ENCODE peak calls at places on chromosomes 3 and 15, in four cellular contexts. I is fibroblast of lung, H is HCT116, L is A549. G is an unnamed sample.

GRCh38 chr3:140288575-140288974 is 353.6 kb downstream of the CLSTN2 start:
- DNase-seq in I (no peak), H (no peak), L (no peak), G (no peak)

GRCh38 chr3:56881035-56881575 is 79.4 kb upstream of the ARHGEF3 start:
- DNase-seq in I (no peak), H (no peak), L (no peak), G (no peak)

GRCh38 chr3:87270908-87271727 is 5.3 kb downstream of the POU1F1 start:
- DNase-seq in I (no peak), H (no peak), L (no peak), G (no peak)

GRCh38 chr3:138078901-138079344 is 36.5 kb downstream of the DZIP1L start:
- DNase-seq in I (peak; percentile 85), H (peak; percentile 27), L (peak; percentile 82), G (no peak)

GRCh38 chr3:59043391-59043790 is 6.4 kb downstream of the CFAP20DC start:
- DNase-seq in I (no peak), H (no peak), L (no peak), G (no peak)

GRCh38 chr15:101064795-101065569 is 145.8 kb downstream of the LRRK1 start:
- DNase-seq in I (no peak), H (no peak), L (no peak), G (no peak)

GRCh38 chr3:146256851-146257486 is 6.1 kb upstream of the PLSCR4 start:
- DNase-seq in I (peak; percentile 79), H (no peak), L (no peak), G (no peak)

GRCh38 chr3:172096881-172097420 is 57.6 kb downstream of the FNDC3B start:
- DNase-seq in I (peak; percentile 74), H (no peak), L (peak; percentile 57), G (no peak)

GRCh38 chr3:13115616-13115910 is 42.3 kb upstream of the IQSEC1 start:
- DNase-seq in I (no peak), H (no peak), L (no peak), G (no peak)

GRCh38 chr3:194971965-194972364 is 286.3 kb downstream of the FAM43A start:
- DNase-seq in I (no peak), H (no peak), L (no peak), G (no peak)

DNA sequence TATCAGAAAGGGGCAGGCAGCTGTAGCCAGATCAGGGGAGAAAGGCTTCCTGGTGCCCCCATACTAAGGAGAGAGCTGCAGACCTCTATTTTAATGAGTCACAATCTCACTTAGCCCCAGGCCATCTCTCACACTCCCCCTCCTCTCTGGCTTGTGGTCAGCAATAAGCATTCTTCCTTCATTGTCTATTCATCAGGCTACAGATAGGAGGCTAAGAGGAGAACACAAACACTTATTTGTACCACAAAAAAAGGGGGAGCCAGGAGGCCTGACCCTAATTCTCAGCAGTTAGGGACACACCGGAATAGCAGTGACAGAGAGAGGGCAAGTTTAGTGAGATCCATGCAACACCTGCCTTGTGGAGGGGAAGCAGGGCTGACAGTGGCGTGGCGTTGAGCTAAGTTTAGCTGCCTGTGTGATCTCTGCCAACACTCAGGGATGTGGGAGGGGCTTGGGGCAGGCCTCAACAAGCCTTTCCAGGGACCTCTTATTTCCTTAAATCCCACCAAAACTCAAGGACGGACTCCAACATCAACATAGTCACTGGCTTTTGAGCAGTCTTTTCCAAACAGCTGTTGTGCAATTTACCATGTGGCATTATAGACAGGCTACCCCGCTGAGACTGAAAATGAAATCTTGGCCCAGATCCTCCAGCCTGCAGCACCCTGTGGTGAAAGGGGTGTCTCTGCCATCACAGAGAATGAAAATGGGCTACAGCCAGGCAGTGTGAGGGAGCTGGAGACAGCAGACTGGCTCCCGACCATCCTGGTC is 191.9 kb upstream of the TSC22D2 start:
- DNase-seq in I (peak; percentile 95), H (no peak), L (no peak), G (peak; percentile 71)
- TF ChIP-seq CTCF in I (peak; percentile 6), H (no peak), L (no peak), G (no peak)

GRCh38 chr3:72423643-72424042 is 424.6 kb downstream of the SHQ1 start:
- DNase-seq in I (no peak), H (no peak), L (no peak), G (no peak)

GRCh38 chr3:72418149-72418686 is 430.0 kb downstream of the SHQ1 start:
- DNase-seq in I (peak; percentile 31), H (no peak), L (no peak), G (no peak)

GRCh38 chr3:72414481-72415016 is 433.7 kb downstream of the SHQ1 start:
- DNase-seq in I (peak; percentile 20), H (no peak), L (no peak), G (no peak)

GRCh38 chr3:72421786-72422185 is 426.5 kb downstream of the SHQ1 start:
- DNase-seq in I (no peak), H (no peak), L (no peak), G (no peak)

DNA sequence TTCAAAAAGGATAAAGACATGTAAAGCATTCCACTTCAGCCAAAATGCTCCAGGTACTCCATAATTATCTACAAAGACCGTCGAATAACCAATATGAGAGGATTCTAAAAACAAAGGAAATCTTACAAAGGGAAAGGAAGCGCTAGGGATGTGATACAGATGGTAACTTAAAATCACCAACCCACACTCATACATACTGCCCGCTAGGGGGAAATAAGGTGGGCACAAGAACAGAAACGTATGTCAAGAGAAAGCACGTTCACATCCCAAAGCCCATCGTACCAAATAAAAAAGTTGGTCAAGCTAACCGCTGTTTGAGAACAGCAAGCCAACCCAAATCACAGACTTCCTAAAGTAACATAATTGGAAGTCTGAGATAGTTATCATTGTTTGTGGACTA is 429.4 kb downstream of the SHQ1 start:
- DNase-seq in I (no peak), H (no peak), L (no peak), G (no peak)
- H3K9me3 ChIP-seq in I (no peaks in the 10 kb centered on the region), H (no peaks in the 10 kb centered on the region), L (peaks cover 11% of the 10 kb centered on the region), G (peaks cover 12% of the 10 kb centered on the region)

DNA sequence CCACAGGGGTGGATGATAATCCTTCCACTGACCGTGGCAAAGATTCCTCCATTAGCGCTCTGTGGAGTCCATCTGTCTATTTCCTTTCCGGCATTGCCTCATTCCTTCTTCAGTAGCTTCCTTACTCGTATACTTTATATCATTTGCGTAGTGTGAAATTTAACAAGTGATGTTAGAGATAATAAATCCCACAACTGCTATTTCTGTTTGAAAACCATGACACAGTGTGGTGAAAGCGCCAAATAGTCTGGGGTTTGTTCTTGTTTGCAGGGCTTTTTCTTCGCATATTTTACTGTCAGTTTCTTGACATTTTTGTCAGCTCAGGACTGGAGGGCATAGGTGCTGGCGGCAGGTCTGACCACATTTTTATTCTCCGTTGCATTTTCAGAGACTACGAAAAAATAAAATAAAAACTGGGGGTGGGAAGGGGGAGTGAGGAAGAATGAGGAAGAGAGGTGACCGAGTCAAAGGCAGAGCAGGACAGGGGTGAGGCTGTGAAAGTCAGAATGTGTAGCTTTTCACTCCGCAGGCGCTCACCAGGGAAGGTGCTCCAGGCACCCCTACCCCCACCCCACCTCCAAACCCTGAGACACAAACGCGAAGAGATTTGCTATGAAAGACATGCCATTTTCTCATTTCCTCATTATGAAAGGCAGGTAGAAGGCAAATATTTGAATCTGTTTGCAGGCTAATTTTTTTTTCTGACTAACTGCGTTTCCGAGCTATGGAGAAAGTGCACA is 965.0 kb downstream of the MCTP2 start:
- DNase-seq in I (no peak), H (no peak), L (no peak), G (no peak)
- H3K27ac ChIP-seq in I (no peak overlapping the region), H (no peak overlapping the region), L (no peak overlapping the region), G (no peak overlapping the region)

GRCh38 chr15:58536414-58536813 is 104.6 kb downstream of the LIPC start:
- DNase-seq in I (no peak), H (no peak), L (no peak), G (no peak)
- TF ChIP-seq CTCF in I (no peak), H (no peak), L (no peak), G (no peak)

GRCh38 chr15:26757156-26757555 is 15.7 kb downstream of the GABRB3 start:
- DNase-seq in I (no peak), H (no peak), L (no peak), G (no peak)
- H3K9me3 ChIP-seq in I (no peaks in the 10 kb centered on the region), H (peaks cover 10% of the 10 kb centered on the region), L (no peaks in the 10 kb centered on the region), G (no peaks in the 10 kb centered on the region)

GRCh38 chr3:3109407-3110298 is 521 bp downstream of the IL5RA start:
- DNase-seq in I (no peak), H (no peak), L (no peak), G (no peak)
- H3K27ac ChIP-seq in I (no peak overlapping the region), H (no peak overlapping the region), L (no peak overlapping the region), G (no peak overlapping the region)

GRCh38 chr3:22937536-22937935 is 265.6 kb upstream of the UBE2E2 start:
- DNase-seq in I (peak; percentile 35), H (no peak), L (no peak), G (no peak)

GRCh38 chr3:22938739-22939138 is 264.4 kb upstream of the UBE2E2 start:
- DNase-seq in I (no peak), H (no peak), L (no peak), G (no peak)

GRCh38 chr3:22942988-22943387 is 260.1 kb upstream of the UBE2E2 start:
- DNase-seq in I (no peak), H (no peak), L (no peak), G (no peak)

GRCh38 chr3:22940285-22940684 is 262.8 kb upstream of the UBE2E2 start:
- DNase-seq in I (no peak), H (no peak), L (no peak), G (no peak)

GRCh38 chr3:22939349-22939748 is 263.8 kb upstream of the UBE2E2 start:
- DNase-seq in I (peak; percentile 53), H (no peak), L (no peak), G (no peak)
- TF ChIP-seq CTCF in I (no peak), H (no peak), L (no peak), G (no peak)

DNA sequence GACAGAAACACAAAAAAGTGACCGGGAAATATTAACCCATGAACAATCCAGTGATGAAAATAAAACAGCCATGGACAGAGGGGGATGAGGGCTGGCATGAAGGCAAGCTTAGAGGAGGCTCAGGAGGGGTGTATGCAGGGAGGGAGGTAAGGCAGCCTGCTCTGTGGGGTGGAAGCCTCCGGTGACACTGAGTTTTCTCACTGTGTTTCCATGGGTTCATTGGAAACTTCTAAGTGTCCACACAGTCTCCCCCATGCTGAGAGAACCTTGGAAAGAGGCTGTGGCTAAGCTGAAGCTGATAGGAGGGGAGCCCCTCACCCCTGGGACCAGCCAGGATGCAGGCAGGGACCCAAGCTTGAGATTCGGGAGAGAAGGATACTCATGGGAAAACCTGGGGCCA is 6.8 kb upstream of the SKOR1 start:
- DNase-seq in I (no peak), H (no peak), L (no peak), G (no peak)
- H3K9me3 ChIP-seq in I (no peaks in the 10 kb centered on the region), H (no peaks in the 10 kb centered on the region), L (no peaks in the 10 kb centered on the region), G (peaks cover 9% of the 10 kb centered on the region)

GRCh38 chr3:170007031-170007663 is 30.6 kb upstream of the GPR160 start:
- DNase-seq in I (peak; percentile 80), H (no peak), L (no peak), G (peak; percentile 30)
- H3K27ac ChIP-seq in I (no peak overlapping the region), H (no peak overlapping the region), L (no peak overlapping the region), G (no peak overlapping the region)